ENCODE peak calls at places on chromosomes 7 and 10, in nine cellular contexts. P is PC-3; I is HFFc6; Q is CD8-positive, alpha-beta T cell; M is AG09309; C is neural crest cell; D is ovary; F is omental fat pad; X is fibroblast of mammary gland. O is an unnamed sample.

GRCh38 chr10:99709480-99710229 is 22.3 kb downstream of the COX15 start:
- DNase-seq in P (no peak), I (peak), Q (no peak), X (peak), M (peak), F (no peak), D (no peak), C (no peak), O (no peak)

GRCh38 chr10:132041340-132041739 is 24.4 kb upstream of the JAKMIP3 start:
- DNase-seq in Q (no peak), C (no peak), I (no peak), M (no peak), F (no peak), D (no peak), P (no peak), X (no peak), O (no peak)

GRCh38 chr7:30770936-30771858 is at the start of gene MINDY4:
- DNase-seq in P (peak), Q (peak), C (peak), F (no peak), D (peak), M (no peak), I (peak), X (peak), O (peak)

GRCh38 chr10:110175406-110175805 is 32.0 kb upstream of the MXI1 start:
- DNase-seq in M (no peak), F (no peak), Q (no peak), D (no peak), P (peak), C (no peak), X (peak), I (no peak), O (no peak)

GRCh38 chr10:12448340-12448728 is 99.0 kb downstream of the CAMK1D start:
- DNase-seq in P (no peak), X (no peak), C (no peak), Q (no peak), D (no peak), M (no peak), I (no peak), F (no peak), O (no peak)

GRCh38 chr7:103821105-103821504 is 168.4 kb downstream of the RELN start:
- DNase-seq in X (no peak), P (no peak), C (no peak), Q (no peak), M (no peak), F (no peak), I (no peak), D (no peak), O (no peak)

GRCh38 chr10:85995791-85996190 is 370.8 kb downstream of the GRID1 start:
- DNase-seq in C (no peak), P (peak), Q (no peak), D (no peak), M (no peak), F (no peak), X (peak), I (no peak), O (peak)

GRCh38 chr7:135847242-135847641 is 98.6 kb upstream of the FAM180A start:
- DNase-seq in M (no peak), F (no peak), D (no peak), X (no peak), Q (no peak), I (no peak), C (no peak), P (no peak), O (no peak)

GRCh38 chr7:155230169-155230593 is 67.5 kb upstream of the INSIG1 start:
- DNase-seq in D (no peak), I (peak), F (no peak), P (peak), C (no peak), X (peak), Q (no peak), M (peak), O (no peak)

GRCh38 chr10:33967721-33968120 is 633.3 kb upstream of the NRP1 start:
- DNase-seq in D (no peak), Q (no peak), F (no peak), I (no peak), X (no peak), C (no peak), P (no peak), M (peak), O (no peak)

GRCh38 chr7:43763183-43763582 is 4.7 kb downstream of the BLVRA start:
- DNase-seq in I (no peak), X (no peak), P (no peak), F (no peak), C (no peak), Q (no peak), D (no peak), M (no peak), O (no peak)
- TF ChIP-seq CTCF in I (peak), X (no peak), P (peak), F (no peak), C (no peak), Q (no peak), D (no peak), M (no peak), O (no peak)

DNA sequence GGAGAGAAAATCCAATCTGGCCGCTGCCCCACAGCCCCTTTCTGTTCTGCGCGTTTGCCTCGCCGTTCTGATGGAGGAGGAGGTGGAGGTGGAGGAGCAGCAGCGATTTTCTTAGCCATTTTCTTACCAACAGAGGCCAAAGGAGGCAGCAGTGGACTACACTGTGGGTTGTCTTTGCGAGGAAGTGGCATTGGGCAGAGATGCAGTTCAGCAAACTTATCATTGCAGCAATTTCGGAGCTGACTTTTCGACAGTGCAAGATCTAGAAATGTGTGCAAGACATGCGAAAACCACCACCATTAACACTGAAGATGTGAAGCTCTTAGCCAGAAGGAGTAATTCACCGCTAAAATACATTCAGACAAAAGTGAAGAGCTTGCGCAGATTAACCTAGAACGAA is 1.9 kb upstream of the ARL4A start:
- DNase-seq in Q (peak), M (no peak), X (peak), D (no peak), C (peak), F (no peak), P (peak), I (no peak), O (peak)
- TF ChIP-seq CTCF in Q (peak), M (peak), X (peak), D (no peak), C (peak), F (no peak), P (peak), I (no peak), O (peak)

DNA sequence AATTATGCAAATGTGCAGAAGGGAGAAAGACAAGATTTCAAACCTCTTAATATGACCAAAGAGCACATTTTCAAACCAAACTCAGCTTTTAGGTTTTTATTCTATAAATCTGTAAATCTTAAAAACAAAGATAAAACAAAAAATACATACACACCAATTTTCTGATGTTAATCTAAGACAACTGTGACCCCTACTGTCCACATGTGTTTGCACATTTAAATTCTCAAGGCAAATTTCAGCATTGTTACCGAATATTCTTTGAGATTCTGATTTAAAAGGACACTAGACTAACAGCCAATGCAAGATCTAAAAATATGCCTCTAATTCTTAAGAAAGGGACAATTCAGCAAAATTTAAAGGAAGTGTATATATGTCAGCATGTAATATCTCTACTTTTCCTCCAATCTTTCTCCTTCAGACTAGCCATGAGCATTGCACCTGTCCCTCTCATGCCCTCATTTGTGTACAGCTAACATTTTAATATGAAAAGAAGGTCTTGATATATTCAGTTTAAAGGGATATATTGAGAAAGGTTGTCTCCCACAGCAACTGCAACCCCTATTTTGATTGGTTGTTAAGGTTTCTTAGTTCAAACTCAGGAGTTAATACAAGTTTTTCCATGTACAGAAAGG is 417.9 kb downstream of the IPMK start:
- DNase-seq in M (no peak), D (no peak), I (no peak), Q (no peak), C (no peak), P (peak), F (no peak), X (peak), O (no peak)
- TF ChIP-seq CTCF in M (peak), D (peak), I (peak), Q (no peak), C (peak), P (peak), F (no peak), X (no peak), O (peak)

DNA sequence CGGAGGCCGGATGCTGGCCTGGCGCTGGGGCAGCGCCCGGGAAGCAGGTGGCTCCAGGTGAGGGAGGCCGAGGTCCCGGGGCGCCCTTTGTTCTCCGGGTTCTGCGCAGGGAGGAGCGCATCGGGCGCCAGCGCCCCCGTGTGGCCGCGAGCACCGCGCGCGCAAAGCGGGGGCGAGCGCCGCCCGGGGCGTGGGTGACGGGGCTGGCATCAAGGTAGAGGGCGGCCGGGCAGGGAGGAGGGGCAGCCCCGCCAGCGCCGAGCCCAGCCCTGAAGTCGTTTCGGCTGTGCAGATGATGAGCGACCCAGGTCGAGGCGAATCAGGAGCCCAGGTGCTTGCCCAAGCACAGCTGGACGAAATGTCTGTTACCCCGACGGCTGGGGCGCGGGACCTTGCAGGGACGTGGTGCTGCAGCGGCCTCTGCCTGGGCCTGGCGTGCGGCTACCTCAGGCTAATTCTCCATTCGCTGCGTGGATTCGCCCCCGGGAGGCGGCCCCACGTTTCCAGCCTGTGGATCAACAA is 10.5 kb upstream of the FGFR2 start:
- DNase-seq in C (peak), Q (no peak), D (peak), F (peak), M (no peak), X (no peak), I (no peak), P (peak), O (peak)
- TF ChIP-seq CTCF in C (peak), Q (peak), D (peak), F (peak), M (peak), X (no peak), I (peak), P (peak), O (peak)

GRCh38 chr10:97714401-97715258 is 1.1 kb downstream of the MARVELD1 start:
- DNase-seq in F (no peak), I (peak), P (peak), Q (no peak), M (no peak), X (peak), D (peak), C (peak), O (peak)

GRCh38 chr10:97711640-97712267 is 1.8 kb upstream of the MARVELD1 start:
- DNase-seq in P (no peak), D (no peak), C (no peak), M (no peak), X (no peak), I (no peak), F (no peak), Q (no peak), O (no peak)

GRCh38 chr10:97715259-97715874 is 1.8 kb downstream of the MARVELD1 start:
- DNase-seq in M (no peak), I (no peak), F (no peak), C (no peak), X (peak), P (no peak), D (no peak), Q (no peak), O (no peak)

GRCh38 chr10:97713828-97714400 is 384 bp downstream of the MARVELD1 start:
- DNase-seq in I (peak), D (peak), F (no peak), M (no peak), Q (peak), C (peak), X (peak), P (peak), O (peak)

GRCh38 chr10:97713351-97713827 is at the start of gene MARVELD1:
- DNase-seq in X (peak), D (peak), M (no peak), I (peak), F (no peak), P (peak), C (peak), Q (no peak), O (peak)
- TF ChIP-seq CTCF in X (no peak), D (no peak), M (no peak), I (no peak), F (no peak), P (no peak), C (no peak), Q (no peak), O (no peak)

O was measured in endothelial cell.